ENCODE peak calls at places on chromosomes 1 and 21, in nine cellular contexts. U is substantia nigra, I is body of pancreas, S is fibroblast of lung, C is neural progenitor cell, K is right atrium auricular region, M is pancreas, L is SJCRH30, J is brain microvascular endothelial cell. G is an unnamed sample.

GRCh38 chr1:150708595-150708994 is 11.6 kb upstream of the GOLPH3L start:
- DNase-seq in M (no peak), C (no peak), I (no peak), L (no peak), J (no peak), K (no peak), U (no peak), S (no peak), G (no peak)

GRCh38 chr21:45971487-45972352 is 9.8 kb upstream of the COL6A1 start:
- DNase-seq in K (peak), L (peak), J (no peak), U (no peak), I (no peak), S (peak), M (no peak), C (no peak), G (no peak)

GRCh38 chr1:159828916-159829634 is 2.4 kb downstream of the SLAMF8 start:
- DNase-seq in S (no peak), J (no peak), L (no peak), I (peak), M (no peak), K (peak), U (no peak), C (peak), G (no peak)

GRCh38 chr21:28627691-28628090 is 365.0 kb downstream of the LTN1 start:
- DNase-seq in K (no peak), I (no peak), M (no peak), U (no peak), C (no peak), L (peak), S (no peak), J (no peak), G (no peak)

GRCh38 chr1:33880298-33880697 is 16.4 kb downstream of the HMGB4 start:
- DNase-seq in K (no peak), J (no peak), C (no peak), I (no peak), S (peak), U (no peak), M (no peak), L (no peak), G (no peak)

GRCh38 chr1:203320546-203321272 is 15.4 kb downstream of the BTG2 start:
- DNase-seq in S (peak), C (peak), K (no peak), I (peak), M (peak), U (no peak), J (no peak), L (peak), G (no peak)

GRCh38 chr1:248622491-248623106 is 12.3 kb downstream of the OR2T11 start:
- DNase-seq in I (no peak), J (no peak), K (no peak), S (no peak), U (no peak), C (no peak), M (no peak), L (peak), G (no peak)

GRCh38 chr1:59434336-59434735 is 137.4 kb downstream of the FGGY start:
- DNase-seq in K (no peak), I (no peak), J (no peak), L (peak), U (no peak), C (no peak), M (no peak), S (peak), G (no peak)

GRCh38 chr1:6343506-6344405 is 49.8 kb downstream of the ACOT7 start:
- DNase-seq in J (peak), K (peak), C (peak), M (no peak), L (peak), S (peak), I (peak), U (no peak), G (peak)

GRCh38 chr1:183953031-183953430 is 84.5 kb downstream of the COLGALT2 start:
- DNase-seq in C (no peak), S (no peak), L (no peak), I (no peak), U (no peak), M (no peak), K (no peak), J (no peak), G (no peak)

GRCh38 chr1:110637475-110637874 is 31.3 kb upstream of the KCNA2 start:
- DNase-seq in M (no peak), C (no peak), S (no peak), J (no peak), U (no peak), K (no peak), I (no peak), L (no peak), G (no peak)

GRCh38 chr1:8727809-8728213 is 89.6 kb downstream of the RERE start:
- DNase-seq in S (peak), U (no peak), C (peak), K (no peak), L (peak), J (no peak), I (no peak), M (no peak), G (no peak)

GRCh38 chr1:25609921-25610320 is 6.7 kb upstream of the MAN1C1 start:
- DNase-seq in U (no peak), S (no peak), J (no peak), L (peak), M (no peak), I (no peak), K (no peak), C (peak), G (no peak)

GRCh38 chr1:157081717-157082116 is 17.9 kb downstream of the ETV3L start:
- DNase-seq in S (peak), L (no peak), U (no peak), J (no peak), I (no peak), M (no peak), K (no peak), C (no peak), G (no peak)

GRCh38 chr1:229199261-229199850 is 71.6 kb upstream of the RAB4A start:
- DNase-seq in K (no peak), M (no peak), U (no peak), S (no peak), J (no peak), C (no peak), L (peak), I (no peak), G (no peak)

GRCh38 chr1:16236091-16236494 is 890 bp downstream of the CPLANE2 start:
- DNase-seq in J (no peak), C (peak), L (peak), U (no peak), K (no peak), S (no peak), I (peak), M (peak), G (no peak)

GRCh38 chr1:155062702-155063411 is 683 bp upstream of the EFNA4 start:
- DNase-seq in K (no peak), C (peak), U (no peak), J (peak), L (no peak), I (peak), M (peak), S (peak), G (no peak)

GRCh38 chr1:115507256-115507589 is 134.5 kb upstream of the VANGL1 start:
- DNase-seq in K (no peak), U (no peak), J (peak), L (peak), S (peak), C (peak), M (no peak), I (no peak), G (no peak)

GRCh38 chr1:53138991-53139884 is 3.2 kb downstream of the SLC1A7 start:
- DNase-seq in I (no peak), S (no peak), C (no peak), L (no peak), U (no peak), J (no peak), M (no peak), K (no peak), G (no peak)

GRCh38 chr1:167332503-167332902 is 111.8 kb downstream of the POU2F1 start:
- DNase-seq in U (no peak), I (no peak), S (peak), C (no peak), K (no peak), M (no peak), J (no peak), L (no peak), G (no peak)

GRCh38 chr1:211734791-211735190 is 59.4 kb upstream of the NEK2 start:
- DNase-seq in J (no peak), M (peak), C (no peak), K (no peak), U (no peak), L (no peak), I (peak), S (no peak), G (no peak)

DNA sequence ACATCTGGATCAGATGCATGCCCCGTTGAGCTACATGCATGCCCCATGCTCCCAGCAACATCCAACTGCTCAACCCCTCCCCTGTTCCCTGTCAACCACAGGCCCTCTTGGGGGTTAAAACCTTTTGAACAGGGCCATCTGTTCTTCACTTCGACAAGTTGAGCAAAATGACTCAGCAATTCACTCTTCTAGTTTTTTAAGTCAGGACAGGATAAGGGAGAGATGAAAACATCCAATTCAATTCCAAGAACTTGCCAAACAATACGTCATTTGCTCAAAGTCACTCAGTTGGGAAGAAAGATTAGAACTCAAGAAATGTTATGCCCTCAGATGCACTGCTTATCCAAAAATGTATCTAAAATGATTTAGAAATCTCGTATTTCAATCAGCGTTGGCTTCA is 46.1 kb upstream of the MTF2 start:
- DNase-seq in M (no peak), L (no peak), J (no peak), I (no peak), U (no peak), S (no peak), K (no peak), C (no peak), G (no peak)
- H3K27ac ChIP-seq in M (no peak), L (no peak), J (no peak), I (no peak), U (no peak), S (no peak), K (no peak), C (no peak), G (no peak)

GRCh38 chr1:181021811-181022434 is 747 bp downstream of the STX6 start:
- DNase-seq in I (peak), S (peak), U (no peak), J (peak), K (peak), L (peak), M (no peak), C (peak), G (no peak)

GRCh38 chr1:181021155-181021554 is 1.5 kb downstream of the STX6 start:
- DNase-seq in U (no peak), S (no peak), C (no peak), J (no peak), M (no peak), K (no peak), L (no peak), I (no peak), G (no peak)

GRCh38 chr1:181016563-181016962 is 6.1 kb downstream of the STX6 start:
- DNase-seq in S (no peak), I (no peak), J (no peak), C (no peak), L (no peak), M (no peak), U (no peak), K (no peak), G (no peak)

GRCh38 chr1:181015258-181015630 is 7.4 kb downstream of the STX6 start:
- DNase-seq in K (no peak), I (no peak), J (no peak), C (no peak), M (no peak), L (no peak), U (no peak), S (no peak), G (no peak)

DNA sequence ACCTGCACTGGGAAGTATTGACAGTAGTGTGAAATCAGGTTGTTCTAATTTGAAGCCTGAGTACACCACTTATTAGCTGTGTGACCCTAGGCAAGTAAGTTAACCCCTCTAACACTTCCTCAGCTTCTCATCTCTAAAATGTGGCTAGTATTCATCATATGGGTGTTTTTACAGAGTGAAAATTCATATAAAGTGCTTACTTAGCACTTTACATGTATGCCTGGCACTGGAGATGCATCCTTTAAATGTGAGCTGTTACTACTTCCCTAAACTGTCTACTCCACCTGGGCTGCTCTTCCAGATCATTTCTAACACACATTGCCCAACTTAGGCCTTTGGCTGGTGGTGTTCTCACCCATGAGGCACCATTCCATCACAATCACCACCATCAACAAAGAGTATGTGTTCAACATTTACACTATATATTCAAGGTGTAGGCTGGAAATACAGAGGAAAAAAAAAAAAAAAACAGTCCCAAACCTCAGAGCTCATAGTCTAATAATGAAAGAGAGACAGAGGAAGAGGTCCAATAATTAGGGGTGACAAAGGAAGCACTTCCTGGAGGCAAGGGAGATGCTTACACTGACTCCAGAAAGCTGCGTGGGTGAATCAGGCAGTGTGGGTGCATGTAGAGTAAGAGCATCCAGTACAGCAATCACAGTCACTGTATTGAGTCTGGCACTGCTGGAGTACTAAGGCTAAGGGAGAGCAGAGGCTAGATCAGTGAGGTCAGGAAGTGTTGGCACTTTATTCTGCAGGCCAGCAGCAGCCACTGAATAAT is 3.6 kb downstream of the STX6 start:
- DNase-seq in M (no peak), J (no peak), K (no peak), L (no peak), U (no peak), S (no peak), C (no peak), I (no peak), G (no peak)
- H3K27ac ChIP-seq in M (no peak), J (no peak), K (no peak), L (no peak), U (no peak), S (no peak), C (no peak), I (no peak), G (no peak)

GRCh38 chr1:87393437-87394085 is 64.9 kb downstream of the LMO4 start:
- DNase-seq in U (no peak), I (no peak), S (no peak), C (no peak), L (no peak), M (no peak), J (no peak), K (no peak), G (no peak)

GRCh38 chr1:87389011-87389410 is 60.3 kb downstream of the LMO4 start:
- DNase-seq in C (no peak), L (no peak), I (no peak), M (no peak), S (no peak), U (no peak), J (no peak), K (no peak), G (no peak)

GRCh38 chr1:87392241-87393192 is 63.8 kb downstream of the LMO4 start:
- DNase-seq in C (no peak), L (no peak), M (no peak), I (no peak), S (peak), U (no peak), K (no peak), J (peak), G (no peak)

GRCh38 chr1:87386217-87386790 is 57.6 kb downstream of the LMO4 start:
- DNase-seq in J (no peak), S (no peak), C (no peak), I (no peak), U (no peak), M (no peak), K (no peak), L (no peak), G (no peak)

DNA sequence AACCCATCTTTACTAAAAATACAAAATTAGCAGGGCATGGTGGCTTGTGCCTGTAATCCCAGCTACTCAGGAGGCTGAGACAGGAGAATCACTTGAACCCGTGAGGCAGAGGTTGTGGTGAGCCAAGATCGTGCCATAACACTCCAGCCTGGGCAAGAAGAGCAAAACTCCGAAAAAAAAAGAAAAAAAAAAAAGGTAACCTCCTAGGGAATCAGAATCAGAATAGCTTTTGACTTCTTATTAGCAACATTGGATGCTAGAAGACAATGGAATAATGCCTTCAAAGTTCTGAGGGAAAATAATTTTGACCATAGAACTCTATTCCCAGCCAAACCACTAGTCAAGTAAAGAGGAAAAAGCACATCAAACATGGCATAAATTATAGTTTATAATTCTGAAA is 60.9 kb downstream of the LMO4 start:
- DNase-seq in C (no peak), J (no peak), S (no peak), U (no peak), I (no peak), K (no peak), L (no peak), M (no peak), G (no peak)
- H3K27ac ChIP-seq in C (no peak), J (no peak), S (no peak), U (no peak), I (no peak), K (no peak), L (no peak), M (no peak), G (no peak)

GRCh38 chr21:40850071-40850470 is 3.1 kb upstream of the DSCAM start:
- DNase-seq in J (no peak), I (no peak), S (no peak), K (no peak), C (no peak), U (no peak), L (no peak), M (no peak), G (no peak)
- H3K27ac ChIP-seq in J (no peak), I (no peak), S (no peak), K (no peak), C (no peak), U (no peak), L (no peak), M (no peak), G (peak)

GRCh38 chr1:2781627-2782026 is 19.9 kb downstream of the TTC34 start:
- DNase-seq in L (no peak), S (no peak), M (no peak), I (no peak), C (no peak), J (no peak), U (no peak), K (no peak), G (no peak)

GRCh38 chr1:2785631-2786328 is 15.7 kb downstream of the TTC34 start:
- DNase-seq in M (peak), U (no peak), L (no peak), J (no peak), C (no peak), S (no peak), K (no peak), I (peak), G (no peak)

GRCh38 chr1:2784854-2785630 is 16.5 kb downstream of the TTC34 start:
- DNase-seq in S (no peak), I (peak), J (no peak), C (no peak), U (no peak), K (no peak), L (no peak), M (no peak), G (no peak)

GRCh38 chr1:2783069-2783434 is 18.4 kb downstream of the TTC34 start:
- DNase-seq in C (no peak), K (no peak), U (no peak), I (no peak), M (no peak), J (no peak), S (no peak), L (no peak), G (no peak)

DNA sequence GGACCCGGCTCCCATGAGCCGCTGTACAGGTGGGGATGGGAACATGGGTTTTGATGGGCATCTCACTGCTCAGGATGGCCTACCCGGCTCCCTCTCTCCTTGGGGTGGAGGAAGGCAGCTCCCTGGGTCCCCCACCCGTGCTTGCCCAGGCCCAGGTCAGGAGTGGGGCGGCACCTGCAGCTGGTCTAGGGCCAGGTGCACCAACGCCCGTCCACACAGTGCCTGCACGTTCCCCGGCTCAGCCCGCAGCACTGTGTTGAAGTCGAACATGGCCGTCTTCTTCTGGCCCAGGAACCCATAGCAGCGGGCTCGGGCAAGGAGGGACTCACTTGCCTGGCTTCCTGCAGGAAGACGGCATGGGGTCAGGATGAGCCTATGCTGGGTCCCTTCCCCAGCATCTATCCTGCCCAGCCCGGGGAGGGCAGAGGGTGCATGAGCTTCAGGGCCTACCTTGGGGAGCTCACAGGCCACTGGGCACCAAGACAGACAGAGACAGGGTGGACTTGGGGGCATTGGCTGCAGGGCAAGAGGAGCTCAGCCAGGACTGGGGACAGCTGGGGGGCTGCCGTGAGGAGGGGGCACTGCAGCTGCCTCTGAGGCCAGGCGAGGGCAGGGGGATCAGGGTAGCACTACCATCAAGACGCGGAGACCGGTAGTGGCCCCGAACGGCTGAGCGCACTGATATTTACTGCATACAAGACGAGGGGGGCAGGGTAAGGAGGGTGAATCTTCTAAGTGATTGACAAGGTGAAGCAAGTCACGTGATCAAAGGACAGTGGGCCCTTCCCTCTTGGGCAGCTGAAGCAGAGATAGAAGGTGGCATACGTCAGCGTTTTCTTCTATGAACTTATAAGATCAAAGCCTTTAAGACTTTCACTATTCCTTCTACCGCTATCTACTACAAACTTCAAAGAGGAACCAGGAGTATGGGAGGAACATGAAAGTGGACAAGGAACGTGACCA is 17.8 kb downstream of the TTC34 start:
- DNase-seq in J (no peak), K (no peak), C (no peak), S (no peak), I (no peak), M (peak), U (no peak), L (no peak), G (no peak)
- H3K27ac ChIP-seq in J (no peak), K (no peak), C (no peak), S (no peak), I (no peak), M (no peak), U (no peak), L (no peak), G (no peak)

GRCh38 chr1:79005945-79006344 is 585 bp downstream of the ADGRL4 start:
- DNase-seq in L (no peak), C (peak), J (no peak), U (no peak), I (no peak), K (no peak), S (peak), M (no peak), G (no peak)
- H3K27ac ChIP-seq in L (no peak), C (no peak), J (peak), U (no peak), I (no peak), K (peak), S (peak), M (no peak), G (no peak)

G was measured in epithelial cell of prostate.